ENCODE peak calls at places on chromosome 18, in ten cellular contexts. One of them, this sample, is unnamed.
A peak's percentile ranks its signal among the peaks of the same experiment; 100 is the strongest.

GRCh38 chr18:13872373-13872772 is 43.0 kb downstream of the MC2R start:
- DNase-seq in stomach: no peak
- DNase-seq in HepG2: no peak
- DNase-seq in ovary: no peak
- DNase-seq in H54: no peak
- DNase-seq in NB4: no peak
- DNase-seq in body of pancreas: no peak
- DNase-seq in adrenal gland: no peak
- DNase-seq in A549: no peak
- DNase-seq in heart left ventricle: no peak
- DNase-seq in this sample: no peak

GRCh38 chr18:31077883-31078282 is 24.3 kb downstream of the DSC2 start:
- DNase-seq in body of pancreas: no peak
- DNase-seq in ovary: no peak
- DNase-seq in NB4: peak; percentile 62
- DNase-seq in A549: no peak
- DNase-seq in HepG2: no peak
- DNase-seq in stomach: no peak
- DNase-seq in adrenal gland: no peak
- DNase-seq in H54: no peak
- DNase-seq in heart left ventricle: no peak
- DNase-seq in this sample: no peak

GRCh38 chr18:59556265-59556664 is 141.0 kb downstream of the CCBE1 start:
- DNase-seq in H54: no peak
- DNase-seq in ovary: no peak
- DNase-seq in body of pancreas: no peak
- DNase-seq in HepG2: no peak
- DNase-seq in adrenal gland: peak; percentile 42
- DNase-seq in heart left ventricle: no peak
- DNase-seq in stomach: no peak
- DNase-seq in A549: no peak
- DNase-seq in NB4: no peak
- DNase-seq in this sample: no peak

GRCh38 chr18:58393295-58393694 is 235.6 kb downstream of the ALPK2 start:
- DNase-seq in A549: no peak
- DNase-seq in H54: no peak
- DNase-seq in heart left ventricle: no peak
- DNase-seq in NB4: no peak
- DNase-seq in stomach: no peak
- DNase-seq in adrenal gland: no peak
- DNase-seq in ovary: no peak
- DNase-seq in body of pancreas: no peak
- DNase-seq in HepG2: no peak
- DNase-seq in this sample: no peak

GRCh38 chr18:48027401-48027931 is 97.0 kb upstream of the SMAD2 start:
- DNase-seq in adrenal gland: peak; percentile 77
- DNase-seq in H54: no peak
- DNase-seq in heart left ventricle: no peak
- DNase-seq in ovary: no peak
- DNase-seq in NB4: peak; percentile 30
- DNase-seq in body of pancreas: no peak
- DNase-seq in A549: no peak
- DNase-seq in stomach: no peak
- DNase-seq in HepG2: no peak
- DNase-seq in this sample: no peak

GRCh38 chr18:23596183-23596582 is 9.9 kb upstream of the NPC1 start:
- DNase-seq in H54: no peak
- DNase-seq in HepG2: no peak
- DNase-seq in body of pancreas: peak; percentile 48
- DNase-seq in NB4: no peak
- DNase-seq in stomach: no peak
- DNase-seq in A549: no peak
- DNase-seq in ovary: peak; percentile 7
- DNase-seq in heart left ventricle: no peak
- DNase-seq in adrenal gland: no peak
- DNase-seq in this sample: no peak

GRCh38 chr18:59172664-59173249 is 33.1 kb downstream of the SEC11C start:
- DNase-seq in NB4: no peak
- DNase-seq in stomach: no peak
- DNase-seq in H54: no peak
- DNase-seq in adrenal gland: no peak
- DNase-seq in body of pancreas: no peak
- DNase-seq in A549: no peak
- DNase-seq in ovary: no peak
- DNase-seq in heart left ventricle: no peak
- DNase-seq in HepG2: no peak
- DNase-seq in this sample: no peak

GRCh38 chr18:44811586-44812125 is 131.0 kb downstream of the SETBP1 start:
- DNase-seq in ovary: no peak
- DNase-seq in adrenal gland: no peak
- DNase-seq in heart left ventricle: no peak
- DNase-seq in NB4: no peak
- DNase-seq in stomach: no peak
- DNase-seq in body of pancreas: no peak
- DNase-seq in HepG2: no peak
- DNase-seq in A549: no peak
- DNase-seq in H54: no peak
- DNase-seq in this sample: no peak

GRCh38 chr18:57523171-57523956 is 63.1 kb downstream of the FECH start:
- DNase-seq in HepG2: no peak
- DNase-seq in ovary: no peak
- DNase-seq in body of pancreas: peak; percentile 24
- DNase-seq in H54: no peak
- DNase-seq in NB4: peak; percentile 39
- DNase-seq in adrenal gland: no peak
- DNase-seq in stomach: no peak
- DNase-seq in A549: no peak
- DNase-seq in heart left ventricle: no peak
- DNase-seq in this sample: no peak

GRCh38 chr18:69205925-69206324 is 194.8 kb upstream of the DOK6 start:
- DNase-seq in H54: no peak
- DNase-seq in NB4: no peak
- DNase-seq in stomach: no peak
- DNase-seq in body of pancreas: no peak
- DNase-seq in adrenal gland: no peak
- DNase-seq in ovary: no peak
- DNase-seq in HepG2: no peak
- DNase-seq in heart left ventricle: no peak
- DNase-seq in A549: no peak
- DNase-seq in this sample: no peak

GRCh38 chr18:31278609-31279071 is 39.3 kb upstream of the DSG1 start:
- DNase-seq in A549: no peak
- DNase-seq in stomach: no peak
- DNase-seq in ovary: no peak
- DNase-seq in heart left ventricle: no peak
- DNase-seq in NB4: no peak
- DNase-seq in HepG2: peak; percentile 94
- DNase-seq in adrenal gland: no peak
- DNase-seq in H54: no peak
- DNase-seq in body of pancreas: no peak
- DNase-seq in this sample: peak; percentile 37

GRCh38 chr18:31574359-31574758 is 17.3 kb upstream of the TTR start:
- DNase-seq in adrenal gland: no peak
- DNase-seq in A549: no peak
- DNase-seq in HepG2: no peak
- DNase-seq in H54: no peak
- DNase-seq in stomach: no peak
- DNase-seq in heart left ventricle: no peak
- DNase-seq in body of pancreas: no peak
- DNase-seq in ovary: no peak
- DNase-seq in NB4: peak; percentile 51
- DNase-seq in this sample: no peak

GRCh38 chr18:7038330-7038846 is 79.2 kb downstream of the LAMA1 start:
- DNase-seq in adrenal gland: peak; percentile 59
- DNase-seq in body of pancreas: peak; percentile 70
- DNase-seq in H54: peak; percentile 62
- DNase-seq in heart left ventricle: peak; percentile 28
- DNase-seq in stomach: no peak
- DNase-seq in NB4: peak; percentile 65
- DNase-seq in A549: peak; percentile 24
- DNase-seq in ovary: peak; percentile 95
- DNase-seq in HepG2: peak; percentile 27
- DNase-seq in this sample: peak; percentile 60

GRCh38 chr18:58789856-58790255 is 74.8 kb upstream of the ZNF532 start:
- DNase-seq in A549: peak; percentile 88
- DNase-seq in NB4: no peak
- DNase-seq in heart left ventricle: peak; percentile 25
- DNase-seq in H54: no peak
- DNase-seq in ovary: no peak
- DNase-seq in adrenal gland: peak; percentile 39
- DNase-seq in HepG2: no peak
- DNase-seq in body of pancreas: no peak
- DNase-seq in stomach: no peak
- DNase-seq in this sample: no peak

GRCh38 chr18:67710639-67711038 is 194.1 kb upstream of the DSEL start:
- DNase-seq in H54: no peak
- DNase-seq in NB4: peak; percentile 5
- DNase-seq in stomach: no peak
- DNase-seq in ovary: no peak
- DNase-seq in adrenal gland: no peak
- DNase-seq in HepG2: peak; percentile 15
- DNase-seq in heart left ventricle: no peak
- DNase-seq in A549: peak; percentile 13
- DNase-seq in body of pancreas: no peak
- DNase-seq in this sample: no peak

GRCh38 chr18:13574355-13574754 is 152.0 kb downstream of the FAM210A start:
- DNase-seq in adrenal gland: no peak
- DNase-seq in body of pancreas: no peak
- DNase-seq in heart left ventricle: no peak
- DNase-seq in HepG2: no peak
- DNase-seq in stomach: no peak
- DNase-seq in H54: no peak
- DNase-seq in NB4: no peak
- DNase-seq in ovary: no peak
- DNase-seq in A549: no peak
- DNase-seq in this sample: no peak

GRCh38 chr18:36284671-36285295 is 12.7 kb upstream of the FHOD3 start:
- DNase-seq in body of pancreas: peak; percentile 68
- DNase-seq in H54: peak; percentile 22
- DNase-seq in ovary: peak; percentile 66
- DNase-seq in adrenal gland: no peak
- DNase-seq in HepG2: peak; percentile 62
- DNase-seq in A549: peak; percentile 62
- DNase-seq in stomach: no peak
- DNase-seq in NB4: peak; percentile 64
- DNase-seq in heart left ventricle: peak; percentile 38
- DNase-seq in this sample: peak; percentile 37

GRCh38 chr18:66603941-66604627 is at the start of gene CDH19:
- DNase-seq in heart left ventricle: peak; percentile 8
- DNase-seq in adrenal gland: no peak
- DNase-seq in stomach: no peak
- DNase-seq in ovary: no peak
- DNase-seq in NB4: no peak
- DNase-seq in HepG2: peak; percentile 0
- DNase-seq in H54: no peak
- DNase-seq in A549: peak; percentile 13
- DNase-seq in body of pancreas: no peak
- DNase-seq in this sample: no peak

DNA sequence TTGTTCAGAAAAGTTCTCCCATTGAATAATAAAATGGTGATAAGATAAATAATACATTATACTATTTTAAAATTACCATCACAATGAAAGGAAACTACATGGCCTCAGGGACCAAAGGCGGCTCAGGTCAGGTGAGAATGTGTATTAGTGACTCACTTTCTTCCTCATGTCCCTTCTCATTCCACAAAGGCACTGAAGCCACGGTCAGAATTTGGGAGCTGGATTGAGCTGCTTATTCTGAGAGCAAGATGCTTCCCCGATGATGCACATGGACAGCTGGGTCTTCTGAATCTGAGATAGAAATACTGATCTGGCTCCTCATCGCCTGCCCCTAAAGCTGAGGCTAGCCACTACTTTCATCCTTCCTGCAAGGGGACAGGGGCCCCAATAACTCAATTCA is 28.9 kb downstream of the DYM start:
- DNase-seq in A549: no peak
- DNase-seq in HepG2: no peak
- DNase-seq in adrenal gland: no peak
- DNase-seq in heart left ventricle: no peak
- DNase-seq in stomach: no peak
- DNase-seq in H54: no peak
- DNase-seq in ovary: no peak
- DNase-seq in body of pancreas: no peak
- DNase-seq in NB4: no peak
- DNase-seq in this sample: no peak
- TF ChIP-seq POLR2A in A549: no peak
- TF ChIP-seq POLR2A in HepG2: no peak
- TF ChIP-seq POLR2A in adrenal gland: no peak
- TF ChIP-seq POLR2A in heart left ventricle: no peak
- TF ChIP-seq POLR2A in stomach: no peak
- TF ChIP-seq POLR2A in H54: no peak
- TF ChIP-seq POLR2A in ovary: no peak
- TF ChIP-seq POLR2A in body of pancreas: no peak
- TF ChIP-seq POLR2A in NB4: no peak
- TF ChIP-seq POLR2A in this sample: no peak

GRCh38 chr18:812123-812672 is at the start of gene YES1:
- DNase-seq in NB4: peak; percentile 89
- DNase-seq in stomach: peak; percentile 79
- DNase-seq in A549: peak; percentile 76
- DNase-seq in ovary: peak; percentile 78
- DNase-seq in adrenal gland: peak; percentile 81
- DNase-seq in HepG2: peak; percentile 78
- DNase-seq in H54: peak; percentile 68
- DNase-seq in heart left ventricle: peak; percentile 83
- DNase-seq in body of pancreas: peak; percentile 82
- DNase-seq in this sample: peak; percentile 84
- TF ChIP-seq POLR2A in NB4: peak; percentile 32
- TF ChIP-seq POLR2A in stomach: no peak
- TF ChIP-seq POLR2A in A549: peak; percentile 42
- TF ChIP-seq POLR2A in ovary: peak; percentile 40
- TF ChIP-seq POLR2A in adrenal gland: peak; percentile 50
- TF ChIP-seq POLR2A in HepG2: no peak
- TF ChIP-seq POLR2A in H54: peak; percentile 33
- TF ChIP-seq POLR2A in heart left ventricle: no peak
- TF ChIP-seq POLR2A in body of pancreas: peak; percentile 65
- TF ChIP-seq POLR2A in this sample: peak; percentile 75

GRCh38 chr18:9684901-9685738 is 23.0 kb upstream of the RAB31 start:
- DNase-seq in body of pancreas: no peak
- DNase-seq in NB4: peak; percentile 37
- DNase-seq in adrenal gland: no peak
- DNase-seq in ovary: peak; percentile 59
- DNase-seq in H54: no peak
- DNase-seq in A549: no peak
- DNase-seq in stomach: no peak
- DNase-seq in HepG2: no peak
- DNase-seq in heart left ventricle: peak; percentile 72
- DNase-seq in this sample: no peak
- TF ChIP-seq POLR2A in body of pancreas: no peak
- TF ChIP-seq POLR2A in NB4: no peak
- TF ChIP-seq POLR2A in adrenal gland: no peak
- TF ChIP-seq POLR2A in ovary: no peak
- TF ChIP-seq POLR2A in H54: no peak
- TF ChIP-seq POLR2A in A549: no peak
- TF ChIP-seq POLR2A in stomach: no peak
- TF ChIP-seq POLR2A in HepG2: no peak
- TF ChIP-seq POLR2A in heart left ventricle: no peak
- TF ChIP-seq POLR2A in this sample: no peak

DNA sequence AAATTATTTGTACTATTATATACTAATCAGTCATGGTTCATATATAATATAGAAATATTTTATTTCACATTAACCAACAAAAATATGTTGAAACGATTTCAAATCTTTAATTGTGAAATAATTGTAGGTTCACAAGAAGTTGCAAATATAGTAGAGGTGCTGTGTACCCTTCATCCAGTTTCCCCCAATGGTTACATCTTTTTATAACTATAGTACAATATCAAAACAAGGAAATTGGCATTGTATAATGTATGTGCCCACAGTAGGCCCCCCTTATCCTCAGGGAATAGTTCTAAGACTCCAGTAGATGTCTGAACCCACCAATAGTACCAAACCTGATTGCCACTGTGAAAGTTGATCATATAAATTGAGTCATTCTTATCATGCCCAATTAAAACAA is 7.4 kb upstream of the CYB5A start:
- DNase-seq in body of pancreas: no peak
- DNase-seq in NB4: no peak
- DNase-seq in HepG2: no peak
- DNase-seq in ovary: no peak
- DNase-seq in heart left ventricle: no peak
- DNase-seq in adrenal gland: no peak
- DNase-seq in A549: no peak
- DNase-seq in H54: no peak
- DNase-seq in stomach: no peak
- DNase-seq in this sample: no peak
- TF ChIP-seq POLR2A in body of pancreas: no peak
- TF ChIP-seq POLR2A in NB4: no peak
- TF ChIP-seq POLR2A in HepG2: no peak
- TF ChIP-seq POLR2A in ovary: no peak
- TF ChIP-seq POLR2A in heart left ventricle: no peak
- TF ChIP-seq POLR2A in adrenal gland: no peak
- TF ChIP-seq POLR2A in A549: no peak
- TF ChIP-seq POLR2A in H54: no peak
- TF ChIP-seq POLR2A in stomach: no peak
- TF ChIP-seq POLR2A in this sample: no peak